ENCODE peak calls at places on chromosomes 12 and 14, in eight cellular contexts. C, L, H, G, M, W, K and B are unnamed samples.

GRCh38 chr12:110159671-110160245 is 35.6 kb downstream of the IFT81 start:
- DNase-seq in C (no peak), L (no peak), H (no peak), G (no peak), M (no peak), W (no peak), K (no peak), B (no peak)

GRCh38 chr12:71436696-71437095 is 2.9 kb upstream of the LGR5 start:
- DNase-seq in C (no peak), L (no peak), H (no peak), G (no peak), M (no peak), W (no peak), K (no peak), B (no peak)

GRCh38 chr14:95432152-95433093 is 84.0 kb downstream of the SYNE3 start:
- DNase-seq in C (peak; percentile 69), L (no peak), H (peak; percentile 36), G (peak; percentile 58), M (no peak), W (no peak), K (no peak), B (no peak)

GRCh38 chr14:75476274-75476995 is 45.8 kb upstream of the BATF start:
- DNase-seq in C (peak; percentile 23), L (no peak), H (peak; percentile 12), G (no peak), M (no peak), W (no peak), K (peak; percentile 14), B (no peak)

GRCh38 chr12:110756611-110757010 is 13.9 kb upstream of the PPP1CC start:
- DNase-seq in C (no peak), L (no peak), H (no peak), G (no peak), M (no peak), W (no peak), K (no peak), B (no peak)

GRCh38 chr12:108214486-108214885 is 85.4 kb downstream of the WSCD2 start:
- DNase-seq in C (peak; percentile 82), L (no peak), H (no peak), G (peak; percentile 63), M (no peak), W (no peak), K (peak; percentile 56), B (no peak)

GRCh38 chr14:69093551-69094421 is 59.1 kb downstream of the DCAF5 start:
- DNase-seq in C (peak; percentile 20), L (no peak), H (peak; percentile 0), G (peak; percentile 63), M (no peak), W (peak; percentile 13), K (no peak), B (no peak)

GRCh38 chr12:7905071-7905470 is 30.9 kb downstream of the SLC2A3 start:
- DNase-seq in C (no peak), L (no peak), H (no peak), G (no peak), M (no peak), W (no peak), K (no peak), B (no peak)

GRCh38 chr14:96040836-96041371 is 1.7 kb downstream of the C14orf132 start:
- DNase-seq in C (no peak), L (no peak), H (no peak), G (peak; percentile 49), M (no peak), W (no peak), K (no peak), B (no peak)

GRCh38 chr12:11397366-11397765 is 2.0 kb upstream of the PRB2 start:
- DNase-seq in C (peak; percentile 2), L (no peak), H (no peak), G (no peak), M (no peak), W (no peak), K (no peak), B (no peak)

GRCh38 chr12:110546339-110546738 is 36.8 kb downstream of the PPTC7 start:
- DNase-seq in C (no peak), L (peak; percentile 79), H (no peak), G (peak; percentile 76), M (no peak), W (no peak), K (no peak), B (no peak)